ENCODE peak calls at places on chromosomes 3 and 15, in seven cellular contexts. J, W, C, I, K, R and Q are unnamed samples.

GRCh38 chr3:10753964-10754363 is 62.1 kb upstream of the SLC6A11 start:
- DNase-seq in J (peak), W (no peak), C (peak), I (peak), K (no peak), R (no peak), Q (peak)

GRCh38 chr3:119279101-119279554 is 15.1 kb upstream of the ARHGAP31 start:
- DNase-seq in J (no peak), W (no peak), C (no peak), I (no peak), K (no peak), R (no peak), Q (peak)

GRCh38 chr15:97947465-97948262 is 12.8 kb upstream of the ARRDC4 start:
- DNase-seq in J (no peak), W (no peak), C (no peak), I (no peak), K (no peak), R (no peak), Q (no peak)

GRCh38 chr3:15512173-15512572 is 9.3 kb downstream of the COLQ start:
- DNase-seq in J (no peak), W (no peak), C (no peak), I (no peak), K (no peak), R (no peak), Q (no peak)

GRCh38 chr3:111538687-111539086 is 3.3 kb upstream of the CD96 start:
- DNase-seq in J (no peak), W (no peak), C (peak), I (no peak), K (no peak), R (no peak), Q (no peak)

GRCh38 chr3:189401196-189401595 is 229.4 kb downstream of the TPRG1 start:
- DNase-seq in J (no peak), W (no peak), C (no peak), I (no peak), K (no peak), R (no peak), Q (no peak)

GRCh38 chr3:127222664-127223063 is 29.7 kb downstream of the PRR23E start:
- DNase-seq in J (no peak), W (no peak), C (no peak), I (no peak), K (no peak), R (no peak), Q (no peak)

GRCh38 chr15:95327661-95328060 is 1002.8 kb upstream of the NR2F2 start:
- DNase-seq in J (no peak), W (no peak), C (no peak), I (no peak), K (no peak), R (no peak), Q (no peak)

GRCh38 chr3:72957303-72957702 is 39.3 kb upstream of the PPP4R2 start:
- DNase-seq in J (no peak), W (no peak), C (peak), I (no peak), K (no peak), R (no peak), Q (no peak)

GRCh38 chr15:60326824-60327654 is 70.7 kb downstream of the ANXA2 start:
- DNase-seq in J (peak), W (peak), C (peak), I (no peak), K (no peak), R (peak), Q (peak)

GRCh38 chr3:192834428-192834827 is 83.2 kb downstream of the MB21D2 start:
- DNase-seq in J (no peak), W (no peak), C (no peak), I (no peak), K (no peak), R (no peak), Q (no peak)

GRCh38 chr3:194367992-194368841 is 1.3 kb downstream of the LRRC15 start:
- DNase-seq in J (no peak), W (no peak), C (no peak), I (no peak), K (no peak), R (peak), Q (no peak)

GRCh38 chr15:60772395-60773120 is 293.6 kb upstream of the ICE2 start:
- DNase-seq in J (no peak), W (no peak), C (no peak), I (no peak), K (no peak), R (no peak), Q (no peak)

GRCh38 chr3:150372320-150373118 is 35.6 kb upstream of the TSC22D2 start:
- DNase-seq in J (no peak), W (no peak), C (peak), I (no peak), K (no peak), R (no peak), Q (no peak)

GRCh38 chr15:60004846-60005351 is 788 bp downstream of the FOXB1 start:
- DNase-seq in J (no peak), W (no peak), C (no peak), I (no peak), K (no peak), R (peak), Q (no peak)

GRCh38 chr15:48073881-48074280 is 46.9 kb upstream of the SLC24A5 start:
- DNase-seq in J (no peak), W (no peak), C (no peak), I (no peak), K (no peak), R (no peak), Q (no peak)

GRCh38 chr15:32688151-32688639 is 29.6 kb upstream of the GREM1 start:
- DNase-seq in J (no peak), W (no peak), C (peak), I (no peak), K (no peak), R (no peak), Q (no peak)

GRCh38 chr15:34358367-34358766 is 8.6 kb downstream of the LPCAT4 start:
- DNase-seq in J (peak), W (no peak), C (no peak), I (no peak), K (no peak), R (peak), Q (peak)

GRCh38 chr3:37986479-37987314 is 3.9 kb upstream of the VILL start:
- DNase-seq in J (peak), W (no peak), C (peak), I (no peak), K (no peak), R (no peak), Q (no peak)

GRCh38 chr3:136350132-136350531 is 100.0 kb downstream of the PCCB start:
- DNase-seq in J (no peak), W (no peak), C (no peak), I (no peak), K (no peak), R (no peak), Q (no peak)

GRCh38 chr15:76942331-76942730 is 10.8 kb downstream of the RCN2 start:
- DNase-seq in J (no peak), W (no peak), C (no peak), I (no peak), K (no peak), R (no peak), Q (no peak)

GRCh38 chr3:148006508-148006907 is 597.3 kb downstream of the ZIC1 start:
- DNase-seq in J (no peak), W (no peak), C (no peak), I (no peak), K (no peak), R (no peak), Q (peak)

GRCh38 chr15:101028772-101029438 is 109.7 kb downstream of the LRRK1 start:
- DNase-seq in J (no peak), W (no peak), C (no peak), I (peak), K (no peak), R (no peak), Q (no peak)

GRCh38 chr15:52348056-52348745 is 52.6 kb upstream of the MYO5C start:
- DNase-seq in J (no peak), W (no peak), C (no peak), I (no peak), K (no peak), R (no peak), Q (no peak)

GRCh38 chr3:34157491-34157890 is 359.1 kb downstream of the PDCD6IP start:
- DNase-seq in J (no peak), W (no peak), C (no peak), I (no peak), K (no peak), R (no peak), Q (peak)

GRCh38 chr3:80612366-80612765 is 844.6 kb upstream of the ROBO1 start:
- DNase-seq in J (no peak), W (no peak), C (peak), I (no peak), K (no peak), R (no peak), Q (no peak)

GRCh38 chr3:99774467-99774866 is 43.2 kb upstream of the CMSS1 start:
- DNase-seq in J (no peak), W (no peak), C (no peak), I (no peak), K (peak), R (no peak), Q (no peak)

GRCh38 chr3:113828605-113829004 is 10.0 kb upstream of the GRAMD1C start:
- DNase-seq in J (no peak), W (no peak), C (no peak), I (no peak), K (no peak), R (no peak), Q (no peak)

GRCh38 chr3:58464875-58465274 is 27.0 kb upstream of the KCTD6 start:
- DNase-seq in J (no peak), W (peak), C (no peak), I (no peak), K (no peak), R (no peak), Q (no peak)

GRCh38 chr15:59170295-59170881 is 36.3 kb upstream of the LDHAL6B start:
- DNase-seq in J (no peak), W (no peak), C (peak), I (no peak), K (no peak), R (peak), Q (peak)

GRCh38 chr3:10702961-10703740 is 112.9 kb upstream of the SLC6A11 start:
- DNase-seq in J (peak), W (peak), C (no peak), I (peak), K (no peak), R (peak), Q (peak)

GRCh38 chr3:182925330-182925943 is 54.9 kb downstream of the DCUN1D1 start:
- DNase-seq in J (no peak), W (no peak), C (no peak), I (no peak), K (peak), R (no peak), Q (no peak)

GRCh38 chr3:51539291-51539891 is 872 bp downstream of the RAD54L2 start:
- DNase-seq in J (peak), W (no peak), C (no peak), I (peak), K (no peak), R (peak), Q (no peak)

GRCh38 chr3:144556392-144556791 is 584.8 kb downstream of the DIPK2A start:
- DNase-seq in J (no peak), W (no peak), C (no peak), I (no peak), K (peak), R (no peak), Q (no peak)

GRCh38 chr15:74403590-74403919 is 30.2 kb downstream of the SEMA7A start:
- DNase-seq in J (no peak), W (no peak), C (no peak), I (no peak), K (no peak), R (no peak), Q (no peak)

GRCh38 chr3:4065080-4065479 is 238.1 kb upstream of the SETMAR start:
- DNase-seq in J (no peak), W (no peak), C (no peak), I (no peak), K (peak), R (no peak), Q (no peak)

GRCh38 chr3:53077476-53078220 is 31.8 kb upstream of the SFMBT1 start:
- DNase-seq in J (no peak), W (no peak), C (no peak), I (no peak), K (no peak), R (no peak), Q (no peak)

GRCh38 chr3:50213383-50213782 is 8.3 kb downstream of the SLC38A3 start:
- DNase-seq in J (no peak), W (no peak), C (no peak), I (no peak), K (no peak), R (no peak), Q (no peak)

GRCh38 chr3:31356941-31357340 is 175.8 kb upstream of the STT3B start:
- DNase-seq in J (peak), W (no peak), C (no peak), I (no peak), K (no peak), R (no peak), Q (peak)

GRCh38 chr3:50365080-50365841 is 5.9 kb upstream of the TMEM115 start:
- DNase-seq in J (peak), W (peak), C (no peak), I (peak), K (no peak), R (peak), Q (peak)

GRCh38 chr3:141051641-141052569 is 758 bp downstream of the SPSB4 start:
- DNase-seq in J (no peak), W (no peak), C (no peak), I (peak), K (no peak), R (peak), Q (no peak)
- TF ChIP-seq JUND in J (no peak), W (no peak), C (no peak), I (no peak), K (no peak), R (no peak), Q (no peak)

GRCh38 chr15:99123706-99124451 is 19.0 kb downstream of the SYNM start:
- DNase-seq in J (no peak), W (peak), C (peak), I (no peak), K (no peak), R (peak), Q (peak)
- TF ChIP-seq JUND in J (peak), W (peak), C (no peak), I (peak), K (no peak), R (peak), Q (no peak)

DNA sequence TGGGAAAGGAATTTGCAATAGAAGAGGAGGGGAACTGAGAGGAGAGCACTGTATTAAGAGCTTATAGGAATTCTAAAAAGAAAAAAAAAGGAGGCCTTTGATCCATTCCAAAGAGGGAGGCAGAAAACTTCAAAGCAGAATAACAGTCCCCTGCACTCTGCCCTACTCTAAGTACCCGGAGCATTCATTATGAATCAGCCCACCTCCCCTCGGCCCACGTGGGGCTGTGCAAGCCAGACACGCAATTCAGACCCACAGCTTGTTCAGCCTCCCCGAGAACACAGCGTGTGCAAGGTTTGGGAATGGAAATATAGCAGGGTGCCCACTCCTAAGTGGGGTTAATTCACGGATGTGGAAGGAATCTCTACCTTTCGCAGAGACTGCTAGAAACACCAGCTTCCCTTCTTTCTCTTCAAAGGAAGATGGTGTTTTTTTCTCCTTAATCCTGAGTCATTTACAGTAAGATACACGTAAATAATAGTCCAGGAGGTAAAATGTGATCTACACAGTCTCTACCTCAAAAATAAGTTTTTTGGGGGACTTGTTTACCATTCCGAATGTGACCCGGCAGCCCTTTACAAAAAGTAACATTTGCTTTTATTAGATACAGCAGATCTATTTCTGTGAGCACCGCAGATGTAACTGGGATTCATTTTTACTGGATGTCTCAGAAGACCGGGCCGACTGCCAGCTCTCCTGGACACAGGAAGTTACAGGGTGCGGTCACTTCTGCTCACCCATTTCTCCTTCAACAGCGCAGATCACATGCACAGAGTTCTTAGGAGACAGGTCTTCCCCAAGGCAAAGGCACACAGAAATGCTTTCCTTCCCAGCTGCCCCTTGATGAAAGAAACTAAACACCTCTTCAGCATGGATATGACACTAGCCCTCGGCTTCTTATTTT is 768.5 kb upstream of the CFAP20DC start:
- DNase-seq in J (no peak), W (peak), C (no peak), I (no peak), K (no peak), R (no peak), Q (no peak)
- TF ChIP-seq JUND in J (no peak), W (peak), C (no peak), I (no peak), K (no peak), R (peak), Q (no peak)

GRCh38 chr15:36877796-36878744 is 222.3 kb downstream of the MEIS2 start:
- DNase-seq in J (no peak), W (no peak), C (no peak), I (no peak), K (no peak), R (no peak), Q (no peak)
- TF ChIP-seq JUND in J (no peak), W (no peak), C (no peak), I (no peak), K (no peak), R (no peak), Q (no peak)

DNA sequence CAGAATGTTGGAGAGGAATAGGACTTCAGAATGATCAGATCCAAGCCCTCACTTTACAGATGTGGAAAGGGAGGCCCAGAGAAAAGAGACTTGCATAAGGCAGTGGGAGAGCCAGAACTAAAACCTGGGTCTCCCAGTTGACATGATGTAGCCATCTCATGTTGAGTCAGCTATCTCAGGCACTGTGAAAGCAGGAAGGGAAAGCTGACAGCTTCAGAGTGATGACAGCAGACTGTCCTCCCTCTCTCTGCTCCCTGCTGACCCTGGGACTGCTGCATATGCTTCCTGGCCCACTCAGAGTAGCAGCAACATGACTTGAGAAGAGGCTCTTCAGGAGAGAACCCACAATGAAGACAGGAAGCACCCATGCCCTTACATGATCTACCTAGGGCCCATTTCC is 14.7 kb downstream of the FHIT start:
- DNase-seq in J (no peak), W (no peak), C (no peak), I (no peak), K (peak), R (no peak), Q (no peak)
- TF ChIP-seq JUND in J (no peak), W (no peak), C (no peak), I (no peak), K (no peak), R (no peak), Q (no peak)

DNA sequence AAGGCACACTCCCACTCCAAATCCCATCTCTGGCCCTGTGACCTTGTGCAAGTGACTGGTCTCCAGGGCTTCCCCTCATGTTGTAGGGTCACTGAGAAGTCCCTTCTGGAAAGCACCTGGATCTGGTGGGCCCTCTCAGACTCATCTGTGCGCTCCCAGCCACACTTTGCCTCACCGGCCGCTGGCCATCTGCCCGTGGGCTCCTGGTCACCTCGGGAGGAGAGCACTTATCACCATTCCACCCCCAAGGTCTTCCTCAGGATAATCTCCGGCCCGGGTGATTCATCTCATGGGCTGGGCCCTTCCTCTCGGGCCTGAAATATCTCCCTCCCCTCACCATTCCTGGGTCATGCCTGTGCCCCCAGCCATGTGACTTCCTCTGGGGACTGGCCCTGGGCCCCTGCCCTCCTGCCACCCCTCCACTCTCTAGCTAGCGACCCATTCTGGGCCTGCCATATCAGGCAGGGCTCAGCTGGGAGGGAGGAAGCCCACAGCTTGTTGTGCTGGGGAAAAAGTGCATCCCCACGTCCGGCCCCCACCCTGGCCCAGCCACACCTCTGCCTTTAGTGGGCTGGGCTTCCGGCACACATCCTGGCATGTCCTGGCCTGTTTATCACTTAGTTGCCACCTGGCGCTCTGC is 10.6 kb upstream of the WNT7A start:
- DNase-seq in J (peak), W (no peak), C (no peak), I (no peak), K (no peak), R (no peak), Q (no peak)
- TF ChIP-seq JUND in J (peak), W (no peak), C (no peak), I (no peak), K (no peak), R (no peak), Q (no peak)

GRCh38 chr3:46918202-46918601 is 40.7 kb downstream of the PTH1R start:
- DNase-seq in J (no peak), W (no peak), C (no peak), I (no peak), K (no peak), R (no peak), Q (no peak)

GRCh38 chr3:46916799-46917198 is 39.3 kb downstream of the PTH1R start:
- DNase-seq in J (no peak), W (no peak), C (no peak), I (no peak), K (no peak), R (no peak), Q (no peak)

GRCh38 chr3:46916278-46916677 is 38.8 kb downstream of the PTH1R start:
- DNase-seq in J (no peak), W (no peak), C (no peak), I (no peak), K (no peak), R (no peak), Q (no peak)

GRCh38 chr3:46917257-46917656 is 39.7 kb downstream of the PTH1R start:
- DNase-seq in J (no peak), W (no peak), C (no peak), I (no peak), K (no peak), R (no peak), Q (no peak)

GRCh38 chr3:46918634-46919033 is 41.1 kb downstream of the PTH1R start:
- DNase-seq in J (no peak), W (no peak), C (no peak), I (no peak), K (no peak), R (no peak), Q (no peak)
- TF ChIP-seq JUND in J (no peak), W (no peak), C (no peak), I (no peak), K (no peak), R (no peak), Q (no peak)